ENCODE peak calls at places on chromosome 4, in ten cellular contexts. C, U, X, A, B, V, P, J, W and G are unnamed samples.
A peak's percentile ranks its signal among the peaks of the same experiment; 100 is the strongest.

GRCh38 chr4:99635601-99636000 is 22.0 kb downstream of the C4orf54 start:
- DNase-seq in A (no peak), C (no peak), J (no peak), V (no peak), P (peak; percentile 48), B (no peak), W (no peak), U (no peak), X (no peak), G (no peak)

GRCh38 chr4:173538148-173538902 is 8.3 kb upstream of the HAND2 start:
- DNase-seq in B (no peak), W (no peak), A (no peak), C (no peak), U (no peak), P (no peak), J (no peak), V (peak; percentile 74), X (no peak), G (peak; percentile 71)

GRCh38 chr4:39044364-39044946 is 12.2 kb upstream of the TMEM156 start:
- DNase-seq in V (peak; percentile 94), B (peak; percentile 87), A (peak; percentile 96), U (peak; percentile 94), P (peak; percentile 95), C (peak; percentile 95), W (peak; percentile 70), J (peak; percentile 90), X (peak; percentile 94), G (peak; percentile 89)

GRCh38 chr4:17072483-17072882 is 174.0 kb upstream of the LDB2 start:
- DNase-seq in B (no peak), J (no peak), X (no peak), W (peak; percentile 50), V (no peak), A (peak; percentile 61), P (no peak), C (no peak), U (no peak), G (peak; percentile 29)

GRCh38 chr4:522911-523443 is 24.0 kb downstream of the PIGG start:
- DNase-seq in C (no peak), J (no peak), W (no peak), B (no peak), V (no peak), A (no peak), X (no peak), P (no peak), U (no peak), G (no peak)

GRCh38 chr4:75841641-75842520 is 60.4 kb downstream of the PPEF2 start:
- DNase-seq in A (peak; percentile 31), X (no peak), U (no peak), B (no peak), W (peak; percentile 11), J (no peak), V (no peak), P (no peak), C (no peak), G (no peak)

GRCh38 chr4:27490747-27491146 is 630.1 kb downstream of the STIM2 start:
- DNase-seq in B (no peak), U (no peak), P (no peak), X (no peak), C (no peak), J (no peak), A (no peak), W (no peak), V (no peak), G (no peak)

GRCh38 chr4:156362581-156362980 is 408.9 kb upstream of the CTSO start:
- DNase-seq in V (no peak), A (no peak), C (no peak), W (peak; percentile 54), U (no peak), X (no peak), P (no peak), J (no peak), B (no peak), G (no peak)

GRCh38 chr4:87353592-87353991 is 30.9 kb upstream of the HSD17B13 start:
- DNase-seq in B (no peak), W (no peak), A (peak; percentile 70), C (peak; percentile 58), P (peak; percentile 71), J (peak; percentile 13), X (peak; percentile 34), U (peak; percentile 31), V (no peak), G (peak; percentile 39)

GRCh38 chr4:153722036-153722435 is 37.8 kb downstream of the RNF175 start:
- DNase-seq in X (no peak), C (no peak), A (no peak), V (no peak), J (no peak), P (no peak), W (no peak), B (no peak), U (no peak), G (no peak)

GRCh38 chr4:117417856-117418255 is 332.5 kb upstream of the TRAM1L1 start:
- DNase-seq in X (no peak), W (peak; percentile 27), V (no peak), P (peak; percentile 1), A (no peak), J (no peak), U (no peak), C (no peak), B (no peak), G (no peak)

GRCh38 chr4:100823066-100823992 is 305.5 kb upstream of the EMCN start:
- DNase-seq in B (no peak), U (no peak), J (peak; percentile 68), C (no peak), P (peak; percentile 34), W (peak; percentile 68), A (peak; percentile 27), V (no peak), X (no peak), G (no peak)

GRCh38 chr4:149706942-149707341 is 108.7 kb downstream of the IQCM start:
- DNase-seq in X (no peak), C (no peak), J (no peak), B (no peak), P (no peak), W (peak; percentile 78), U (no peak), V (no peak), A (peak; percentile 30), G (peak; percentile 27)

GRCh38 chr4:6116696-6117285 is 83.6 kb downstream of the JAKMIP1 start:
- DNase-seq in J (no peak), P (no peak), C (no peak), X (no peak), V (no peak), U (no peak), W (no peak), B (peak; percentile 71), A (no peak), G (no peak)

GRCh38 chr4:19807505-19807904 is 444.2 kb upstream of the SLIT2 start:
- DNase-seq in A (peak; percentile 73), W (peak; percentile 77), X (no peak), B (no peak), J (no peak), U (no peak), P (peak; percentile 61), V (no peak), C (no peak), G (no peak)

GRCh38 chr4:123166023-123166422 is 230.6 kb upstream of the SPRY1 start:
- DNase-seq in W (no peak), U (no peak), J (no peak), V (no peak), X (no peak), C (no peak), B (no peak), A (no peak), P (no peak), G (no peak)

GRCh38 chr4:138243369-138243768 is 1.2 kb upstream of the SLC7A11 start:
- DNase-seq in B (no peak), X (no peak), U (no peak), P (peak; percentile 19), C (no peak), A (no peak), W (peak; percentile 71), V (no peak), J (no peak), G (no peak)

GRCh38 chr4:7389101-7389701 is 45.5 kb downstream of the PSAPL1 start:
- DNase-seq in A (no peak), X (peak; percentile 20), U (no peak), W (no peak), J (no peak), B (peak; percentile 17), P (no peak), C (no peak), V (no peak), G (no peak)
- TF ChIP-seq CTCF in A (no peak), X (no peak), U (no peak), W (no peak), J (no peak), B (no peak), P (no peak), C (no peak), V (no peak), G (no peak)

GRCh38 chr4:23923840-23924239 is 34.0 kb upstream of the PPARGC1A start:
- DNase-seq in X (no peak), C (no peak), B (no peak), U (no peak), J (no peak), P (no peak), V (no peak), W (no peak), A (no peak), G (no peak)
- TF ChIP-seq CTCF in X (peak; percentile 29), C (no peak), B (no peak), U (no peak), J (no peak), P (no peak), V (peak; percentile 26), W (no peak), A (no peak), G (no peak)

GRCh38 chr4:53490965-53491622 is 100.2 kb downstream of the LNX1 start:
- DNase-seq in J (no peak), X (no peak), P (peak; percentile 85), B (peak; percentile 38), W (peak; percentile 82), V (no peak), U (no peak), C (no peak), A (peak; percentile 97), G (peak; percentile 39)
- TF ChIP-seq CTCF in J (peak; percentile 62), X (peak; percentile 78), P (peak; percentile 39), B (no peak), W (peak; percentile 86), V (peak; percentile 81), U (peak; percentile 73), C (peak; percentile 71), A (peak; percentile 80), G (peak; percentile 51)

GRCh38 chr4:77047037-77047436 is 28.8 kb downstream of the CCNI start:
- DNase-seq in A (peak; percentile 43), V (no peak), P (peak; percentile 18), U (no peak), C (no peak), W (no peak), X (no peak), J (no peak), B (no peak), G (peak; percentile 6)

GRCh38 chr4:77040856-77041576 is 34.8 kb downstream of the CCNI start:
- DNase-seq in B (no peak), U (no peak), J (no peak), W (peak; percentile 33), V (no peak), P (no peak), A (no peak), X (no peak), C (no peak), G (no peak)

GRCh38 chr4:77043507-77044131 is 32.2 kb downstream of the CCNI start:
- DNase-seq in V (no peak), C (no peak), X (no peak), J (no peak), B (no peak), U (no peak), W (no peak), P (peak; percentile 64), A (peak; percentile 46), G (no peak)

GRCh38 chr4:77044458-77045124 is 31.2 kb downstream of the CCNI start:
- DNase-seq in X (no peak), V (no peak), U (no peak), C (no peak), A (peak; percentile 68), B (no peak), W (peak; percentile 57), J (peak; percentile 8), P (peak; percentile 47), G (peak; percentile 34)

GRCh38 chr4:77045490-77045889 is 30.3 kb downstream of the CCNI start:
- DNase-seq in V (no peak), C (no peak), A (peak; percentile 45), W (no peak), X (no peak), B (no peak), J (no peak), U (no peak), P (no peak), G (peak; percentile 14)
- TF ChIP-seq CTCF in V (peak; percentile 31), C (peak; percentile 7), A (peak; percentile 27), W (peak; percentile 22), X (peak; percentile 61), B (no peak), J (no peak), U (peak; percentile 56), P (no peak), G (no peak)